ENCODE peak calls at places on chromosomes 1 and 21, in four cellular contexts. L is HepG2, W is GM12878, M is H1. V is an unnamed sample.

GRCh38 chr1:219900201-219900600 is 28.2 kb downstream of the SLC30A10 start:
- DNase-seq in L (no peak), W (no peak), M (no peak), V (no peak)

GRCh38 chr1:54254055-54254454 is 54.1 kb downstream of the MRPL37 start:
- DNase-seq in L (no peak), W (no peak), M (no peak), V (no peak)

GRCh38 chr1:94612555-94613204 is 71.1 kb upstream of the F3 start:
- DNase-seq in L (no peak), W (no peak), M (no peak), V (no peak)

GRCh38 chr1:19081218-19081893 is 124.9 kb upstream of the IFFO2 start:
- DNase-seq in L (no peak), W (no peak), M (no peak), V (no peak)

GRCh38 chr1:106921186-106921585 is 135.3 kb upstream of the PRMT6 start:
- DNase-seq in L (no peak), W (no peak), M (no peak), V (no peak)

GRCh38 chr1:55049914-55050278 is 10.5 kb downstream of the PCSK9 start:
- DNase-seq in L (no peak), W (no peak), M (no peak), V (no peak)

GRCh38 chr1:151763990-151764389 is 694 bp upstream of the MRPL9 start:
- DNase-seq in L (no peak), W (no peak), M (no peak), V (no peak)

GRCh38 chr1:218480137-218480536 is 135.0 kb downstream of the TGFB2 start:
- DNase-seq in L (no peak), W (no peak), M (no peak), V (no peak)

GRCh38 chr1:180611016-180611930 is 20.5 kb upstream of the XPR1 start:
- DNase-seq in L (no peak), W (no peak), M (no peak), V (no peak)

GRCh38 chr1:172308148-172308547 is 112.3 kb upstream of the C1orf105 start:
- DNase-seq in L (no peak), W (no peak), M (no peak), V (no peak)

GRCh38 chr1:93453911-93454310 is 6.0 kb downstream of the FNBP1L start:
- DNase-seq in L (no peak), W (no peak), M (no peak), V (no peak)

GRCh38 chr1:12518956-12519707 is 98.9 kb downstream of the DHRS3 start:
- DNase-seq in L (no peak), W (no peak), M (no peak), V (no peak)

GRCh38 chr21:32994305-32994704 is 31.4 kb upstream of the OLIG2 start:
- DNase-seq in L (no peak), W (no peak), M (no peak), V (peak; percentile 23)

GRCh38 chr1:57277681-57278080 is 146.2 kb downstream of the DAB1 start:
- DNase-seq in L (no peak), W (no peak), M (no peak), V (no peak)

GRCh38 chr21:44537930-44538911 is 1.8 kb downstream of the KRTAP10-1 start:
- DNase-seq in L (no peak), W (no peak), M (peak; percentile 42), V (no peak)

GRCh38 chr21:44539991-44540666 is at the start of gene KRTAP10-1:
- DNase-seq in L (no peak), W (no peak), M (no peak), V (no peak)

GRCh38 chr21:44539031-44539430 is 964 bp downstream of the KRTAP10-1 start:
- DNase-seq in L (no peak), W (no peak), M (no peak), V (no peak)

GRCh38 chr21:44542716-44543115 is 2.7 kb upstream of the KRTAP10-1 start:
- DNase-seq in L (no peak), W (no peak), M (no peak), V (no peak)

GRCh38 chr21:44540741-44541288 is 820 bp upstream of the KRTAP10-1 start:
- DNase-seq in L (no peak), W (no peak), M (no peak), V (no peak)
- H3K27me3 ChIP-seq in L (no peaks in the 10 kb centered on the region), W (no peaks in the 10 kb centered on the region), M (no peaks in the 10 kb centered on the region), V (no peaks in the 10 kb centered on the region)

GRCh38 chr1:2027961-2028583 is 8.9 kb downstream of the GABRD start:
- DNase-seq in L (no peak), W (no peak), M (no peak), V (no peak)

GRCh38 chr1:2029561-2029960 is 10.4 kb downstream of the GABRD start:
- DNase-seq in L (no peak), W (no peak), M (no peak), V (no peak)

GRCh38 chr1:2028870-2029560 is 9.9 kb downstream of the GABRD start:
- DNase-seq in L (no peak), W (no peak), M (no peak), V (no peak)

GRCh38 chr1:2031546-2032540 is 12.7 kb downstream of the GABRD start:
- DNase-seq in L (no peak), W (no peak), M (no peak), V (no peak)

DNA sequence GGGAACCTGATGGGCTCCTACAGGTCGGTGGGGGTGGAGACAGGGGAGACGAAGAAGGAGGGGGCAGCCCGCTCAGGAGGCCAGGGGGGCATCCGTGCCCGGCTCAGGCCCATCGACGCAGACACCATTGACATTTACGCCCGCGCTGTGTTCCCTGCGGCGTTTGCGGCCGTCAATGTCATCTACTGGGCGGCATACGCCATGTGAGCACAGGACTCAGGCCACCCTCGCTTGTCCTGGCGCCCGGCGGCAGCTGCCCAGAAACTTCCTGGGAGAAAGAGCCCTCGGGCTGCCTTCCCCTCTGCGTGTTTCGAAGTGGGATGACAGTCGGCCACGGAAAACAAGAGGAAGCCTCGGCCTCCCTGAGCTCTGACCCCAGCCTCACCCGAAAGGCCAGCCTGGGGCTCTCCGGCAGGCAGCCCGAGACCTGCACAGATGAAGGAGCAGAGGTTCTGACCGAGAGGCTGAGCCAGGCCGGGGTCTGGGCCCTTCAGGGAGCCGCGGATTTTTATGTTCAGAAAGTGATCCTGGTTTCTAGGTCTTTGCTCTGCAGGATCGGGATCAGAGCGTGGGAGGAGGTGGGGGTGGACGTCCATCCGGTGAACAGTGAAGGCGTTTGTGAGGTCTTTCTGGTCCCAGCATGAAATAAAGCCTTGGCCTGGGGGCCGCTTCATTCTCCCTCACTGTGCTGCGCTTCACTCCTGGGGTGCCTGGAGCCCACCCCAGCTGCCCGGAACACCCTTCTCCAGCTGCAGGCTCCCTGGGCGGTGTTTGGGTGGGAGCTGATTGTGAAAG is 11.1 kb downstream of the GABRD start:
- DNase-seq in L (no peak), W (no peak), M (no peak), V (no peak)
- TF ChIP-seq SUZ12 in L (no peak), W (no peak), M (no peak), V (no peak)

GRCh38 chr1:231665046-231665445 is 38.5 kb downstream of the DISC1 start:
- DNase-seq in L (no peak), W (no peak), M (no peak), V (no peak)
- H3K9me3 ChIP-seq in L (no peaks in the 10 kb centered on the region), W (no peaks in the 10 kb centered on the region), M (no peaks in the 10 kb centered on the region), V (no peaks in the 10 kb centered on the region)

DNA sequence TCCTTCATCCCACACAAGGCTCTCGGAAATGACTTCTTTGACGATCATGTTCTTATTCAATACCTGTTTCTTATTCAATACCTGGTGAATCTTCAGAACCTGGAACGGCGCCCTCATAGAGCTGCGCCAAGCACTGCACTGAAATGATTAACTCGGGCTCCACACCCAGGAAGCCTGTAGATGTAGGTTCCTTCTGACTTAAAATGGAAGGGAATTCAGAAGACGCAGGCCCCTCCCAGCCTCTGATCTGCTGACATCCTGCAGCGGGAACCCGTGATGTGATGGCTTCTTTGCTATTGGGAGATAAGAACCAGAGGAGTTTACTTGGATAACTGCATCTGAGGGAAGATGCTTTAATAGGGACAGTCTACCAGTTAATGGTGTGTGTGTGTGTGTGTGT is 380.1 kb downstream of the SIPA1L2 start:
- DNase-seq in L (no peak), W (no peak), M (no peak), V (no peak)
- H3K27me3 ChIP-seq in L (peaks cover 1% of the 10 kb centered on the region), W (no peaks in the 10 kb centered on the region), M (peaks cover 17% of the 10 kb centered on the region), V (no peaks in the 10 kb centered on the region)

GRCh38 chr21:18937337-18937736 is 533.8 kb upstream of the TMPRSS15 start:
- DNase-seq in L (no peak), W (no peak), M (no peak), V (no peak)
- TF ChIP-seq SUZ12 in L (no peak), W (no peak), M (no peak), V (no peak)

V was measured in NT2/D1.